ENCODE peak calls at places on chromosome 19, in nine cellular contexts. X is activated naive CD4-positive, alpha-beta T cell treated with Interleukin-2 at 50 U/mL for 16 hours; N is activated naive CD8-positive, alpha-beta T cell treated with anti-CD3 and anti-CD28 coated beads for 36 hours; O is NCI-H1930; E is left ventricle myocardium superior; K is GM10248; C is activated CD4-positive, alpha-beta T cell treated with anti-CD3 and anti-CD28 coated beads for 24 hours; J is AG09309; Q is MM.1S. I is an unnamed sample.

GRCh38 chr19:2578391-2578826 is 102.5 kb downstream of the GADD45B start:
- DNase-seq in X (no peak), N (no peak), O (no peak), E (no peak), K (no peak), C (no peak), J (no peak), Q (no peak), I (peak)

GRCh38 chr19:6060600-6061391 is 49.5 kb downstream of the RFX2 start:
- DNase-seq in X (peak), N (peak), O (no peak), E (no peak), K (no peak), C (peak), J (no peak), Q (no peak), I (no peak)

GRCh38 chr19:41299046-41299754 is 10.8 kb upstream of the CCDC97 start:
- DNase-seq in X (no peak), N (no peak), O (no peak), E (no peak), K (no peak), C (no peak), J (no peak), Q (no peak), I (no peak)

GRCh38 chr19:5038631-5039271 is 69.8 kb downstream of the KDM4B start:
- DNase-seq in X (no peak), N (no peak), O (no peak), E (no peak), K (no peak), C (no peak), J (no peak), Q (no peak), I (peak)

GRCh38 chr19:8571006-8571411 is 6.2 kb downstream of the MYO1F start:
- DNase-seq in X (peak), N (peak), O (no peak), E (peak), K (no peak), C (no peak), J (no peak), Q (peak), I (peak)

GRCh38 chr19:2154587-2155075 is 3.3 kb upstream of the AP3D1 start:
- DNase-seq in X (no peak), N (no peak), O (no peak), E (no peak), K (no peak), C (no peak), J (no peak), Q (no peak), I (no peak)

GRCh38 chr19:2552859-2553258 is 76.9 kb downstream of the GADD45B start:
- DNase-seq in X (peak), N (peak), O (no peak), E (peak), K (peak), C (peak), J (no peak), Q (peak), I (no peak)

GRCh38 chr19:1019980-1020867 is 699 bp downstream of the TMEM259 start:
- DNase-seq in X (no peak), N (no peak), O (no peak), E (peak), K (no peak), C (no peak), J (no peak), Q (peak), I (no peak)

GRCh38 chr19:14434543-14435319 is 1.6 kb downstream of the PKN1 start:
- DNase-seq in X (peak), N (peak), O (no peak), E (peak), K (no peak), C (no peak), J (peak), Q (no peak), I (no peak)

I was measured in iPS-NIHi11.